ENCODE peak calls at places on chromosomes 3 and 15, in eight cellular contexts. W is stomach; U is NCI-H748 treated with DMSO at 0.1 percent for 48 hours; F is ELR; A is NCI-H774; I is naive thymus-derived CD8-positive, alpha-beta T cell; Z is cardiac muscle cell; Q is activated T-cell treated with anti-CD3 and anti-CD28 coated beads, Interleukin-2, amount 50 U/mL, for 72 hours. B is an unnamed sample.

GRCh38 chr3:115146032-115146417 is 1.1 kb downstream of the ZBTB20 start:
- DNase-seq in W (peak; percentile 31), U (peak; percentile 18), F (peak; percentile 86), A (peak; percentile 33), I (peak; percentile 11), Z (peak; percentile 51), Q (peak; percentile 43), B (peak; percentile 13)

GRCh38 chr3:154421067-154421466 is 8.9 kb downstream of the GPR149 start:
- DNase-seq in W (no peak), U (no peak), F (peak; percentile 24), A (no peak), I (no peak), Z (peak; percentile 66), Q (no peak), B (no peak)

GRCh38 chr15:86624261-86625036 is 544.8 kb downstream of the AGBL1 start:
- DNase-seq in W (no peak), U (peak; percentile 31), F (peak; percentile 78), A (peak; percentile 84), I (no peak), Z (peak; percentile 89), Q (peak; percentile 84), B (peak; percentile 3)

GRCh38 chr3:42317137-42317536 is 51.2 kb upstream of the CCK start:
- DNase-seq in W (no peak), U (no peak), F (no peak), A (no peak), I (no peak), Z (no peak), Q (no peak), B (no peak)

GRCh38 chr3:187571701-187572100 is 98.5 kb downstream of the SST start:
- DNase-seq in W (no peak), U (no peak), F (no peak), A (no peak), I (no peak), Z (peak; percentile 36), Q (no peak), B (no peak)

GRCh38 chr3:4827767-4828166 is 151.5 kb upstream of the BHLHE40 start:
- DNase-seq in W (no peak), U (no peak), F (no peak), A (no peak), I (no peak), Z (no peak), Q (no peak), B (no peak)

GRCh38 chr3:152293607-152294006 is 24.9 kb downstream of the MBNL1 start:
- DNase-seq in W (no peak), U (no peak), F (no peak), A (no peak), I (no peak), Z (no peak), Q (no peak), B (no peak)

GRCh38 chr3:196985954-196986885 is 17.6 kb upstream of the PIGZ start:
- DNase-seq in W (no peak), U (no peak), F (peak; percentile 30), A (no peak), I (no peak), Z (no peak), Q (no peak), B (no peak)

GRCh38 chr3:140595295-140595694 is 82.6 kb upstream of the TRIM42 start:
- DNase-seq in W (no peak), U (no peak), F (no peak), A (no peak), I (no peak), Z (no peak), Q (no peak), B (no peak)

GRCh38 chr3:70805044-70805732 is 492.8 kb upstream of the MDFIC2 start:
- DNase-seq in W (no peak), U (no peak), F (peak; percentile 48), A (no peak), I (no peak), Z (no peak), Q (no peak), B (no peak)

GRCh38 chr15:70488002-70488605 is 275.3 kb downstream of the UACA start:
- DNase-seq in W (peak; percentile 85), U (peak; percentile 13), F (peak; percentile 67), A (peak; percentile 60), I (peak; percentile 50), Z (peak; percentile 64), Q (peak; percentile 79), B (peak; percentile 54)

GRCh38 chr3:9534429-9534828 is 19.2 kb downstream of the LHFPL4 start:
- DNase-seq in W (no peak), U (no peak), F (no peak), A (no peak), I (no peak), Z (no peak), Q (no peak), B (no peak)

GRCh38 chr3:12175137-12175593 is 16.5 kb upstream of the TIMP4 start:
- DNase-seq in W (no peak), U (no peak), F (peak; percentile 24), A (no peak), I (no peak), Z (no peak), Q (no peak), B (no peak)

GRCh38 chr15:92272106-92272505 is 121.6 kb upstream of the ST8SIA2 start:
- DNase-seq in W (no peak), U (no peak), F (no peak), A (no peak), I (no peak), Z (no peak), Q (no peak), B (no peak)

GRCh38 chr3:30626443-30627181 is 20.2 kb downstream of the TGFBR2 start:
- DNase-seq in W (no peak), U (no peak), F (peak; percentile 79), A (no peak), I (no peak), Z (no peak), Q (no peak), B (no peak)

GRCh38 chr15:70267879-70268278 is 170.2 kb upstream of the TLE3 start:
- DNase-seq in W (no peak), U (no peak), F (peak; percentile 70), A (no peak), I (no peak), Z (no peak), Q (no peak), B (no peak)

GRCh38 chr3:61650276-61650675 is 88.9 kb downstream of the PTPRG start:
- DNase-seq in W (no peak), U (no peak), F (peak; percentile 70), A (no peak), I (no peak), Z (no peak), Q (no peak), B (no peak)

GRCh38 chr15:69380100-69380725 is 33.9 kb upstream of the KIF23 start:
- DNase-seq in W (no peak), U (no peak), F (peak; percentile 42), A (no peak), I (no peak), Z (peak; percentile 32), Q (no peak), B (no peak)

GRCh38 chr3:107884719-107885460 is 205.9 kb downstream of the CD47 start:
- DNase-seq in W (no peak), U (no peak), F (peak; percentile 90), A (no peak), I (no peak), Z (no peak), Q (no peak), B (no peak)

GRCh38 chr15:100516592-100517489 is 11.9 kb downstream of the CERS3 start:
- DNase-seq in W (no peak), U (no peak), F (no peak), A (no peak), I (no peak), Z (no peak), Q (no peak), B (no peak)

B was measured in NCI-H345.